ENCODE peak calls at places on chromosomes 5 and 9, in six cellular contexts. One of them, this sample, is unnamed.

GRCh38 chr5:4373051-4373450 is 767.1 kb upstream of the ADAMTS16 start:
- DNase-seq in stimulated activated CD4-positive, alpha-beta T cell treated with anti-CD3 and anti-CD28 coated beads, Interleukin-12 subunit alpha, Interleukin-12 subunit beta, amount 100 ng/mL, for 48 hours: no peak
- DNase-seq in A549: no peak
- DNase-seq in cardiac muscle cell: no peak
- DNase-seq in activated CD8-positive, alpha-beta memory T cell treated with anti-CD3 and anti-CD28 coated beads for 24 hours: no peak
- DNase-seq in foreskin fibroblast: no peak
- DNase-seq in this sample: no peak

GRCh38 chr5:85538362-85538761 is 1079.4 kb upstream of the COX7C start:
- DNase-seq in stimulated activated CD4-positive, alpha-beta T cell treated with anti-CD3 and anti-CD28 coated beads, Interleukin-12 subunit alpha, Interleukin-12 subunit beta, amount 100 ng/mL, for 48 hours: no peak
- DNase-seq in A549: no peak
- DNase-seq in cardiac muscle cell: no peak
- DNase-seq in activated CD8-positive, alpha-beta memory T cell treated with anti-CD3 and anti-CD28 coated beads for 24 hours: no peak
- DNase-seq in foreskin fibroblast: no peak
- DNase-seq in this sample: no peak

GRCh38 chr5:78002690-78003089 is 226.6 kb upstream of the TBCA start:
- DNase-seq in stimulated activated CD4-positive, alpha-beta T cell treated with anti-CD3 and anti-CD28 coated beads, Interleukin-12 subunit alpha, Interleukin-12 subunit beta, amount 100 ng/mL, for 48 hours: no peak
- DNase-seq in A549: no peak
- DNase-seq in cardiac muscle cell: no peak
- DNase-seq in activated CD8-positive, alpha-beta memory T cell treated with anti-CD3 and anti-CD28 coated beads for 24 hours: no peak
- DNase-seq in foreskin fibroblast: no peak
- DNase-seq in this sample: no peak

GRCh38 chr9:80410106-80410505 is 838.3 kb downstream of the TLE4 start:
- DNase-seq in stimulated activated CD4-positive, alpha-beta T cell treated with anti-CD3 and anti-CD28 coated beads, Interleukin-12 subunit alpha, Interleukin-12 subunit beta, amount 100 ng/mL, for 48 hours: no peak
- DNase-seq in A549: no peak
- DNase-seq in cardiac muscle cell: no peak
- DNase-seq in activated CD8-positive, alpha-beta memory T cell treated with anti-CD3 and anti-CD28 coated beads for 24 hours: no peak
- DNase-seq in foreskin fibroblast: no peak
- DNase-seq in this sample: no peak

GRCh38 chr9:108650826-108651225 is 205.0 kb downstream of the ACTL7B start:
- DNase-seq in stimulated activated CD4-positive, alpha-beta T cell treated with anti-CD3 and anti-CD28 coated beads, Interleukin-12 subunit alpha, Interleukin-12 subunit beta, amount 100 ng/mL, for 48 hours: no peak
- DNase-seq in A549: no peak
- DNase-seq in cardiac muscle cell: no peak
- DNase-seq in activated CD8-positive, alpha-beta memory T cell treated with anti-CD3 and anti-CD28 coated beads for 24 hours: no peak
- DNase-seq in foreskin fibroblast: no peak
- DNase-seq in this sample: no peak

GRCh38 chr5:54567996-54568395 is 50.4 kb downstream of the SNX18 start:
- DNase-seq in stimulated activated CD4-positive, alpha-beta T cell treated with anti-CD3 and anti-CD28 coated beads, Interleukin-12 subunit alpha, Interleukin-12 subunit beta, amount 100 ng/mL, for 48 hours: no peak
- DNase-seq in A549: no peak
- DNase-seq in cardiac muscle cell: no peak
- DNase-seq in activated CD8-positive, alpha-beta memory T cell treated with anti-CD3 and anti-CD28 coated beads for 24 hours: no peak
- DNase-seq in foreskin fibroblast: no peak
- DNase-seq in this sample: no peak

GRCh38 chr9:135443811-135444470 is 35.6 kb upstream of the PPP1R26 start:
- DNase-seq in stimulated activated CD4-positive, alpha-beta T cell treated with anti-CD3 and anti-CD28 coated beads, Interleukin-12 subunit alpha, Interleukin-12 subunit beta, amount 100 ng/mL, for 48 hours: no peak
- DNase-seq in A549: no peak
- DNase-seq in cardiac muscle cell: no peak
- DNase-seq in activated CD8-positive, alpha-beta memory T cell treated with anti-CD3 and anti-CD28 coated beads for 24 hours: no peak
- DNase-seq in foreskin fibroblast: no peak
- DNase-seq in this sample: no peak

GRCh38 chr5:95730730-95731570 is at the start of gene RHOBTB3:
- DNase-seq in stimulated activated CD4-positive, alpha-beta T cell treated with anti-CD3 and anti-CD28 coated beads, Interleukin-12 subunit alpha, Interleukin-12 subunit beta, amount 100 ng/mL, for 48 hours: no peak
- DNase-seq in A549: peak; percentile 49
- DNase-seq in cardiac muscle cell: peak; percentile 95
- DNase-seq in activated CD8-positive, alpha-beta memory T cell treated with anti-CD3 and anti-CD28 coated beads for 24 hours: peak; percentile 76
- DNase-seq in foreskin fibroblast: peak; percentile 92
- DNase-seq in this sample: peak; percentile 49

GRCh38 chr5:171762016-171762415 is 23.6 kb upstream of the SMIM23 start:
- DNase-seq in stimulated activated CD4-positive, alpha-beta T cell treated with anti-CD3 and anti-CD28 coated beads, Interleukin-12 subunit alpha, Interleukin-12 subunit beta, amount 100 ng/mL, for 48 hours: no peak
- DNase-seq in A549: no peak
- DNase-seq in cardiac muscle cell: no peak
- DNase-seq in activated CD8-positive, alpha-beta memory T cell treated with anti-CD3 and anti-CD28 coated beads for 24 hours: no peak
- DNase-seq in foreskin fibroblast: no peak
- DNase-seq in this sample: no peak